ENCODE peak calls at places on chromosome 20, in six cellular contexts. C, M, J, B, U and E are unnamed samples.

GRCh38 chr20:38228436-38228835 is 32.1 kb downstream of the KIAA1755 start:
- DNase-seq in B (no peak), M (no peak), C (no peak), U (no peak), J (no peak), E (no peak)

GRCh38 chr20:35561268-35561667 is 19.4 kb downstream of the ERGIC3 start:
- DNase-seq in J (no peak), C (no peak), U (no peak), M (peak; percentile 51), B (peak; percentile 59), E (no peak)

GRCh38 chr20:39328347-39328746 is 366.2 kb downstream of the DHX35 start:
- DNase-seq in U (no peak), C (no peak), B (no peak), J (no peak), M (no peak), E (no peak)

GRCh38 chr20:6976535-6976934 is 209.0 kb downstream of the BMP2 start:
- DNase-seq in M (no peak), U (no peak), B (no peak), C (no peak), J (no peak), E (no peak)

GRCh38 chr20:2991532-2991931 is 51.9 kb upstream of the GNRH2 start:
- DNase-seq in M (no peak), U (no peak), B (no peak), C (no peak), J (no peak), E (no peak)

GRCh38 chr20:23419995-23420901 is 1.0 kb downstream of the NAPB start:
- DNase-seq in J (no peak), B (peak; percentile 70), M (peak; percentile 84), U (peak; percentile 76), C (peak; percentile 39), E (peak; percentile 91)

GRCh38 chr20:18537651-18538050 is 29.6 kb upstream of the SMIM26 start:
- DNase-seq in J (no peak), U (no peak), B (peak; percentile 51), C (no peak), M (no peak), E (no peak)

GRCh38 chr20:48861444-48861843 is 33.6 kb upstream of the PREX1 start:
- DNase-seq in M (no peak), J (no peak), B (no peak), C (no peak), U (no peak), E (no peak)

GRCh38 chr20:61886721-61887658 is 178.7 kb downstream of the TAF4 start:
- DNase-seq in B (peak; percentile 35), U (no peak), M (peak; percentile 53), J (no peak), C (no peak), E (peak; percentile 69)

GRCh38 chr20:63594043-63594561 is 20.1 kb upstream of the HELZ2 start:
- DNase-seq in J (no peak), U (no peak), C (no peak), M (no peak), B (peak; percentile 53), E (no peak)

DNA sequence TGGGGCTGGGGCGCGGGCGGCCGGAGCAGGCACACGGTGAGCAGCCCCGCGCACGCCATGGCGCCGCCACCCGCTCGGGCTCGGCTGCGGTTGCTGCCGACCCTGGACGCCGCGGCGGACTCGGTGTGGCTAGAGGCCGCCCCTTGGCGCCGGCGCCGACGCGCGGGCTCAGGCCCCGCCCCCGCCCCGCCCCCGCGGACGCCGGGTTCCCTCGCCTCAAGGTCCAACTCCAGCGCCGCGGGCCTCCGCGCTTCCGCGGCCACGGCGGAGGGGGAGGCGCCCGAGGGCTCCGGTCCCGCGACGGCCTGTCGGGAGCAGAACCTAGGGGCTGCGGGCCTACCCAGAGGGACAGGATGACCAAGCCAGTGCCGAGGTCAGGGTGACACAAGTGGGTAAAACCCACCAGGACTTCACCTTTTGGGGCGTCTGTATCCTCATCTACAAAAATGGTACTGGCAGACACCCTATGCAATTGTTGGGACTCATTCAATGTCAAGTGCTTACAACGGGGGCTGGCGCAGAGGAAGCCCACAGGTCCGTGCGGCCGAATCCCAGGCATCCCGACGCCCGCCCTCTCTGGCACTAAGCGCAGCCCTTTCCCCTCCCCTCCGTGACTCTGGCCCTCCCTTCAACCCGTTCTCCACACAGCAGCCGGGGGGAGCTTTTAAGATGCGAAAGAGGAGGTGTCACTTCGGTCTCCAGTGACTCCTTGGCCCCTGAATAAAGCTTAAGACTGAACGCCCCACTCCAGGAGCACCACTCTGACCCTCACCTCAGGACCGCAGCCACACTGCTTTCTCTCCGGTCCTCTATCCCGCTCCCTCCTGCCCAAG is at the start of gene NECAB3:
- DNase-seq in M (peak; percentile 92), C (peak; percentile 83), B (peak; percentile 59), U (peak; percentile 94), J (peak; percentile 78), E (peak; percentile 94)
- TF ChIP-seq POLR2A in M (peak; percentile 49), C (peak; percentile 38), B (no peak), U (no peak), J (peak; percentile 79), E (no peak)

GRCh38 chr20:368915-369314 is 11.6 kb upstream of the TRIB3 start:
- DNase-seq in C (no peak), M (no peak), B (no peak), U (no peak), J (no peak), E (no peak)

GRCh38 chr20:366042-366718 is 14.4 kb upstream of the TRIB3 start:
- DNase-seq in J (no peak), U (no peak), M (peak; percentile 62), B (no peak), C (no peak), E (no peak)

GRCh38 chr20:366719-367485 is 13.7 kb upstream of the TRIB3 start:
- DNase-seq in B (no peak), U (no peak), C (no peak), J (no peak), M (no peak), E (no peak)

GRCh38 chr20:364905-365794 is 15.4 kb upstream of the TRIB3 start:
- DNase-seq in J (no peak), M (no peak), C (peak; percentile 70), U (no peak), B (peak; percentile 51), E (no peak)

DNA sequence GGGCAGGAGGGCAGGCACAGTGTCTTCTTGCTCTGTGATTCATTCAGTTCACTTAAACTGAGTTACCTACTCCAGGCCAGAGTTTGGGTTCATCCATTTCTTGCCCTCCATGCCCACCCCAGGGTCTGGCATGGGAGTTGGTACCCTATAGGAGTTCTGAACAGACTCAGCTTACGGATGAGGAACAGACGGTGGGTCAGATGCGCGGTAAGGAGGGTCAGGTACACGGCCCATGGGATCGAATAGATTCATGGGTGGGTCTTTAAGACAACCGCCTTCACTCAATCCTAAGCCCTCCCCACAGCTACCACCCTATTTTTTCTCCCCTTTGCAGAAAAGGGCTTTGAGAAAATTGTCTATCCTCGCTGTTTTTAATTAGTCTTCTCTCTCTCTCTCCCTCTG is 13.1 kb upstream of the TRIB3 start:
- DNase-seq in J (no peak), B (no peak), C (no peak), M (no peak), U (no peak), E (no peak)
- TF ChIP-seq POLR2A in J (no peak), B (no peak), C (no peak), M (no peak), U (no peak), E (no peak)

GRCh38 chr20:56987992-56988391 is 278.4 kb downstream of the BMP7 start:
- DNase-seq in C (no peak), U (no peak), B (no peak), M (no peak), J (no peak), E (no peak)
- TF ChIP-seq POLR2A in C (no peak), U (no peak), B (no peak), M (no peak), J (no peak), E (no peak)

GRCh38 chr20:58888521-58889333 is 36.2 kb downstream of the GNAS start:
- DNase-seq in J (peak; percentile 58), C (peak; percentile 84), U (peak; percentile 93), B (peak; percentile 72), M (peak; percentile 83), E (peak; percentile 95)
- TF ChIP-seq POLR2A in J (peak; percentile 94), C (peak; percentile 98), U (no peak), B (peak; percentile 98), M (peak; percentile 91), E (peak; percentile 95)

GRCh38 chr20:44743916-44744655 is 1.6 kb upstream of the KCNK15 start:
- DNase-seq in M (no peak), J (no peak), C (no peak), B (no peak), U (no peak), E (no peak)

GRCh38 chr20:44745560-44746366 is at the start of gene KCNK15:
- DNase-seq in C (peak; percentile 41), J (no peak), B (peak; percentile 17), M (peak; percentile 50), U (peak; percentile 77), E (no peak)

GRCh38 chr20:44743080-44743701 is 2.5 kb upstream of the KCNK15 start:
- DNase-seq in B (no peak), J (no peak), U (no peak), M (no peak), C (no peak), E (no peak)

GRCh38 chr20:44746367-44747165 is 901 bp downstream of the KCNK15 start:
- DNase-seq in B (no peak), C (no peak), M (peak; percentile 48), J (no peak), U (no peak), E (no peak)

GRCh38 chr20:44745122-44745521 is 543 bp upstream of the KCNK15 start:
- DNase-seq in J (no peak), B (no peak), C (no peak), U (no peak), M (no peak), E (no peak)
- TF ChIP-seq POLR2A in J (no peak), B (no peak), C (no peak), U (no peak), M (no peak), E (no peak)

GRCh38 chr20:57394087-57395082 is 3.2 kb downstream of the RBM38 start:
- DNase-seq in U (peak; percentile 73), M (no peak), C (no peak), B (no peak), J (no peak), E (peak; percentile 78)
- TF ChIP-seq POLR2A in U (no peak), M (no peak), C (no peak), B (no peak), J (no peak), E (no peak)

GRCh38 chr20:25696384-25697131 is at the start of gene ZNF337:
- DNase-seq in C (peak; percentile 97), B (peak; percentile 91), U (peak; percentile 97), J (peak; percentile 81), M (peak; percentile 96), E (peak; percentile 98)
- TF ChIP-seq POLR2A in C (peak; percentile 73), B (peak; percentile 86), U (peak; percentile 59), J (peak; percentile 82), M (peak; percentile 87), E (peak; percentile 19)

GRCh38 chr20:56522311-56522710 is 2.2 kb upstream of the FAM209A start:
- DNase-seq in U (no peak), C (no peak), B (no peak), M (no peak), J (no peak), E (peak; percentile 46)
- TF ChIP-seq POLR2A in U (no peak), C (no peak), B (no peak), M (no peak), J (no peak), E (no peak)